ENCODE peak calls at places on chromosomes 5 and 9, in six cellular contexts. M is activated effector memory CD4-positive, alpha-beta T cell treated with anti-CD3 and anti-CD28 coated beads, Interleukin-2, amount 50 U/mL, for 16 hours; G is HEK293T; P is NCI-H345; N is mesothelial cell of epicardium; Y is EL. J is an unnamed sample.

GRCh38 chr5:86909461-86909881 is 291.7 kb downstream of the COX7C start:
- DNase-seq in M (no peak), G (no peak), P (peak; percentile 18), N (no peak), Y (peak; percentile 92), J (peak; percentile 27)

GRCh38 chr5:54993318-54993717 is 7.9 kb upstream of the ESM1 start:
- DNase-seq in M (no peak), G (no peak), P (peak; percentile 2), N (no peak), Y (no peak), J (no peak)

GRCh38 chr5:67065237-67065636 is 131.4 kb downstream of the CD180 start:
- DNase-seq in M (no peak), G (no peak), P (peak; percentile 26), N (no peak), Y (no peak), J (no peak)

GRCh38 chr9:33032865-33033264 is 7.8 kb downstream of the DNAJA1 start:
- DNase-seq in M (no peak), G (no peak), P (no peak), N (no peak), Y (no peak), J (no peak)

GRCh38 chr5:36392818-36393217 is 91.1 kb upstream of the RANBP3L start:
- DNase-seq in M (no peak), G (no peak), P (no peak), N (no peak), Y (peak; percentile 78), J (peak; percentile 68)

GRCh38 chr9:95197692-95198271 is 119.7 kb downstream of the FANCC start:
- DNase-seq in M (no peak), G (no peak), P (no peak), N (no peak), Y (peak; percentile 65), J (peak; percentile 60)

GRCh38 chr9:76610009-76610352 is 151.0 kb downstream of the GCNT1 start:
- DNase-seq in M (no peak), G (no peak), P (no peak), N (no peak), Y (peak; percentile 40), J (peak; percentile 89)

GRCh38 chr9:38008168-38009034 is 60.6 kb downstream of the SHB start:
- DNase-seq in M (no peak), G (no peak), P (no peak), N (no peak), Y (peak; percentile 94), J (peak; percentile 92)

GRCh38 chr5:59116231-59116900 is 533.5 kb downstream of the RAB3C start:
- DNase-seq in M (no peak), G (peak; percentile 23), P (no peak), N (no peak), Y (peak; percentile 60), J (no peak)

GRCh38 chr5:101163088-101163487 is 260.0 kb upstream of the ST8SIA4 start:
- DNase-seq in M (no peak), G (no peak), P (no peak), N (no peak), Y (no peak), J (no peak)

GRCh38 chr5:131814990-131815389 is 18.2 kb upstream of the FNIP1 start:
- DNase-seq in M (no peak), G (no peak), P (no peak), N (no peak), Y (peak; percentile 94), J (peak; percentile 71)

GRCh38 chr5:175878544-175879438 is 7.4 kb downstream of the CPLX2 start:
- DNase-seq in M (no peak), G (no peak), P (no peak), N (no peak), Y (no peak), J (no peak)

GRCh38 chr9:135359764-135360163 is 119.8 kb upstream of the PPP1R26 start:
- DNase-seq in M (no peak), G (no peak), P (no peak), N (no peak), Y (no peak), J (no peak)

GRCh38 chr5:103014983-103015382 is 105.0 kb downstream of the GIN1 start:
- DNase-seq in M (no peak), G (no peak), P (no peak), N (no peak), Y (peak; percentile 24), J (no peak)

GRCh38 chr5:144292029-144292428 is 121.4 kb downstream of the KCTD16 start:
- DNase-seq in M (no peak), G (no peak), P (no peak), N (no peak), Y (no peak), J (no peak)

GRCh38 chr9:385818-386398 is 171.2 kb downstream of the DOCK8 start:
- DNase-seq in M (no peak), G (peak; percentile 53), P (peak; percentile 55), N (peak; percentile 67), Y (peak; percentile 46), J (peak; percentile 74)